ENCODE peak calls at places on chromosome 21, in eight cellular contexts. O is GM12892, W is transverse colon, R is SK-N-MC, J is endothelial cell of umbilical vein, Z is breast epithelium, B is suprapubic skin, C is HL-60. Y is an unnamed sample.

GRCh38 chr21:41247561-41247968 is 69.0 kb upstream of the FAM3B start:
- DNase-seq in O (no peak), W (peak), R (no peak), J (peak), Z (no peak), B (no peak), C (no peak), Y (no peak)

GRCh38 chr21:36747114-36747814 is 48.3 kb downstream of the SIM2 start:
- DNase-seq in O (no peak), W (no peak), R (no peak), J (no peak), Z (no peak), B (no peak), C (no peak), Y (no peak)

GRCh38 chr21:36964832-36965719 is 1.4 kb downstream of the HLCS start:
- DNase-seq in O (no peak), W (no peak), R (no peak), J (no peak), Z (no peak), B (no peak), C (no peak), Y (no peak)

GRCh38 chr21:28142692-28143091 is 850.0 kb downstream of the LTN1 start:
- DNase-seq in O (no peak), W (no peak), R (no peak), J (peak), Z (no peak), B (no peak), C (peak), Y (no peak)

GRCh38 chr21:15053531-15053930 is 11.3 kb downstream of the NRIP1 start:
- DNase-seq in O (no peak), W (no peak), R (no peak), J (no peak), Z (no peak), B (no peak), C (no peak), Y (no peak)

GRCh38 chr21:42626171-42626570 is 27.2 kb upstream of the PDE9A start:
- DNase-seq in O (no peak), W (no peak), R (no peak), J (no peak), Z (no peak), B (peak), C (no peak), Y (no peak)

GRCh38 chr21:42096593-42096992 is 25.5 kb downstream of the UMODL1 start:
- DNase-seq in O (no peak), W (no peak), R (no peak), J (no peak), Z (no peak), B (no peak), C (no peak), Y (no peak)

GRCh38 chr21:34885125-34885524 is 164.0 kb downstream of the RUNX1 start:
- DNase-seq in O (no peak), W (no peak), R (no peak), J (peak), Z (no peak), B (no peak), C (no peak), Y (no peak)

GRCh38 chr21:35159881-35160280 is 110.8 kb upstream of the RUNX1 start:
- DNase-seq in O (no peak), W (no peak), R (no peak), J (no peak), Z (no peak), B (no peak), C (no peak), Y (no peak)

GRCh38 chr21:42164064-42164789 is 54.7 kb upstream of the ABCG1 start:
- DNase-seq in O (peak), W (peak), R (no peak), J (peak), Z (peak), B (no peak), C (no peak), Y (no peak)

GRCh38 chr21:14977814-14978213 is 87.0 kb downstream of the NRIP1 start:
- DNase-seq in O (no peak), W (no peak), R (no peak), J (no peak), Z (no peak), B (no peak), C (no peak), Y (no peak)

GRCh38 chr21:42684109-42684916 is 30.9 kb downstream of the PDE9A start:
- DNase-seq in O (no peak), W (no peak), R (no peak), J (no peak), Z (no peak), B (no peak), C (no peak), Y (no peak)

GRCh38 chr21:41439245-41439644 is 13.2 kb downstream of the MX1 start:
- DNase-seq in O (no peak), W (no peak), R (no peak), J (no peak), Z (no peak), B (no peak), C (no peak), Y (no peak)

GRCh38 chr21:27423073-27423472 is 456.2 kb upstream of the ADAMTS5 start:
- DNase-seq in O (no peak), W (peak), R (no peak), J (no peak), Z (no peak), B (peak), C (no peak), Y (no peak)

GRCh38 chr21:35324372-35325220 is 275.5 kb upstream of the RUNX1 start:
- DNase-seq in O (no peak), W (peak), R (no peak), J (no peak), Z (no peak), B (no peak), C (no peak), Y (no peak)

GRCh38 chr21:41711416-41712023 is 55.3 kb downstream of the RIPK4 start:
- DNase-seq in O (no peak), W (peak), R (no peak), J (no peak), Z (no peak), B (no peak), C (no peak), Y (no peak)

GRCh38 chr21:29175408-29176147 is 45.1 kb downstream of the MAP3K7CL start:
- DNase-seq in O (no peak), W (no peak), R (no peak), J (peak), Z (no peak), B (no peak), C (no peak), Y (no peak)

GRCh38 chr21:28333455-28334108 is 659.1 kb downstream of the LTN1 start:
- DNase-seq in O (no peak), W (no peak), R (no peak), J (no peak), Z (no peak), B (no peak), C (no peak), Y (no peak)

GRCh38 chr21:36379236-36379635 is 6.0 kb upstream of the CHAF1B start:
- DNase-seq in O (no peak), W (no peak), R (no peak), J (no peak), Z (no peak), B (no peak), C (no peak), Y (no peak)

GRCh38 chr21:39003982-39004775 is 179.1 kb downstream of the PSMG1 start:
- DNase-seq in O (no peak), W (no peak), R (no peak), J (peak), Z (no peak), B (no peak), C (no peak), Y (no peak)

GRCh38 chr21:34358866-34359265 is 4.9 kb upstream of the KCNE2 start:
- DNase-seq in O (no peak), W (no peak), R (no peak), J (no peak), Z (no peak), B (no peak), C (no peak), Y (no peak)

GRCh38 chr21:46498335-46499050 is 39.8 kb downstream of the DIP2A start:
- DNase-seq in O (no peak), W (no peak), R (no peak), J (no peak), Z (no peak), B (no peak), C (no peak), Y (no peak)

GRCh38 chr21:36087362-36088138 is 17.7 kb downstream of the CBR1 start:
- DNase-seq in O (no peak), W (no peak), R (no peak), J (no peak), Z (no peak), B (no peak), C (no peak), Y (no peak)

GRCh38 chr21:42575111-42575510 is 61.5 kb downstream of the SLC37A1 start:
- DNase-seq in O (no peak), W (peak), R (no peak), J (no peak), Z (peak), B (peak), C (no peak), Y (no peak)

GRCh38 chr21:29208666-29209059 is 78.2 kb downstream of the MAP3K7CL start:
- DNase-seq in O (no peak), W (no peak), R (peak), J (peak), Z (no peak), B (no peak), C (no peak), Y (no peak)

GRCh38 chr21:34523019-34523418 is 11.0 kb upstream of the KCNE1 start:
- DNase-seq in O (no peak), W (peak), R (no peak), J (no peak), Z (no peak), B (no peak), C (no peak), Y (no peak)

GRCh38 chr21:17435565-17436543 is 77.0 kb upstream of the CXADR start:
- DNase-seq in O (no peak), W (no peak), R (no peak), J (peak), Z (no peak), B (no peak), C (no peak), Y (no peak)

GRCh38 chr21:37226356-37226920 is 40.7 kb downstream of the VPS26C start:
- DNase-seq in O (no peak), W (no peak), R (no peak), J (no peak), Z (no peak), B (no peak), C (no peak), Y (no peak)

GRCh38 chr21:42833439-42833815 is 45.9 kb downstream of the WDR4 start:
- DNase-seq in O (no peak), W (peak), R (no peak), J (no peak), Z (peak), B (no peak), C (no peak), Y (peak)

GRCh38 chr21:25571726-25572121 is 35.6 kb downstream of the MRPL39 start:
- DNase-seq in O (no peak), W (no peak), R (no peak), J (no peak), Z (no peak), B (no peak), C (no peak), Y (no peak)

GRCh38 chr21:15754640-15755039 is 24.9 kb downstream of the USP25 start:
- DNase-seq in O (no peak), W (no peak), R (no peak), J (peak), Z (no peak), B (no peak), C (no peak), Y (no peak)

GRCh38 chr21:27423906-27424595 is 457.2 kb upstream of the ADAMTS5 start:
- DNase-seq in O (no peak), W (no peak), R (no peak), J (no peak), Z (no peak), B (no peak), C (no peak), Y (no peak)

GRCh38 chr21:26881504-26882228 is 36.5 kb upstream of the ADAMTS1 start:
- DNase-seq in O (no peak), W (no peak), R (no peak), J (peak), Z (no peak), B (no peak), C (no peak), Y (no peak)

GRCh38 chr21:19767546-19767945 is 1230.7 kb upstream of the NCAM2 start:
- DNase-seq in O (no peak), W (no peak), R (no peak), J (peak), Z (no peak), B (no peak), C (no peak), Y (no peak)

GRCh38 chr21:42153046-42153685 is 65.8 kb upstream of the ABCG1 start:
- DNase-seq in O (no peak), W (no peak), R (no peak), J (no peak), Z (peak), B (peak), C (no peak), Y (no peak)

GRCh38 chr21:42187976-42188653 is 30.8 kb upstream of the ABCG1 start:
- DNase-seq in O (peak), W (peak), R (peak), J (no peak), Z (no peak), B (no peak), C (no peak), Y (peak)

GRCh38 chr21:14737922-14738321 is 191.8 kb upstream of the SAMSN1 start:
- DNase-seq in O (no peak), W (peak), R (peak), J (peak), Z (no peak), B (no peak), C (peak), Y (no peak)

DNA sequence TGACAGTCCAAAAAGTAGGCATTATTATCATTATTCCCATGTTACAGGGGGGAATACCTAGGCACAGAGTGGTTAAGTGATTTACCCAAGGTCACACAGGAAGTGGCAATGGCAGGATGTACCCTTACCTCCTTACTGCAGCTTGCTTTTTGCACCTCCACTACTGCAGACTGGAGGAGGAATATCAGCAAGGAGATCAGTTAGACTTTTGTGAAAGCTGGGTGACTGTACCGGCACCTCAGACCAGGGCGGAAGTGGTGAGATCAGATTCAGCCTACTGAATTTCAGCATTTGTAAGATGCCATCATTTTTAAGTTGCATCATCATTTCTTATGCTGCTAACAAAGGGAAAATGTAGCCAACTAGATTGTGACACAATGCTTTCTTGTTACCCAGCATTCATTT is 4.5 kb downstream of the ADARB1 start:
- DNase-seq in O (no peak), W (peak), R (no peak), J (no peak), Z (no peak), B (no peak), C (peak), Y (no peak)
- TF ChIP-seq POLR2AphosphoS5 in O (no peak), W (no peak), R (no peak), J (no peak), Z (no peak), B (peak), C (peak), Y (no peak)

DNA sequence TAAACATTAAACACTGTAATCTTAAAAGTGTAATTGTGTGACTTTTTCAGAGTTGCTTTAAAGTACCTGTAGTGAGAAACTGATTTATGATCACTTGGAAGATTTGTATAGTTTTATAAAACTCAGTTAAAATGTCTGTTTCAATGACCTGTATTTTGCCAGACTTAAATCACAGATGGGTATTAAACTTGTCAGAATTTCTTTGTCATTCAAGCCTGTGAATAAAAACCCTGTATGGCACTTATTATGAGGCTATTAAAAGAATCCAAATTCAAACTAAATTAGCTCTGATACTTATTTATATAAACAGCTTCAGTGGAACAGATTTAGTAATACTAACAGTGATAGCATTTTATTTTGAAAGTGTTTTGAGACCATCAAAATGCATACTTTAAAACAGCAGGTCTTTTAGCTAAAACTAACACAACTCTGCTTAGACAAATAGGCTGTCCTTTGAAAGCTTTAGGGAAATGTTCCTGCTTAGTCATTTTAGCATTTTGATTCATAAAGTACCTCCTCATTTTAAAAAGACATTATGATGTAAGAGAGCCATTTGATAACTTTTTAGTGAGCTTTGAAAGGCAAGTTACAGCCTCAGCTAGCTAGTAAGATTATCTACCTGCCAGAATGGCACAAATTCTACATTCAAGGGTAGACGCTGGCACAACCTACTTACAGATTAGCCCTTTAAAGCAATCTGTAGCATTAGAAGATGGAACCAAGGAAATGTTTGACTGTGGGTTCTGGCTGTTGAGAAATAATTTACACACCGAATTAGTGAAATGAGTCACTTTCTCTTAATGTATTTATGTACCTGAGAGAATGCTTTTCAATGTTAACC is 9.4 kb downstream of the SOD1 start:
- DNase-seq in O (no peak), W (no peak), R (no peak), J (no peak), Z (no peak), B (no peak), C (no peak), Y (no peak)
- TF ChIP-seq POLR2AphosphoS5 in O (no peak), W (no peak), R (no peak), J (no peak), Z (no peak), B (no peak), C (no peak), Y (peak)

DNA sequence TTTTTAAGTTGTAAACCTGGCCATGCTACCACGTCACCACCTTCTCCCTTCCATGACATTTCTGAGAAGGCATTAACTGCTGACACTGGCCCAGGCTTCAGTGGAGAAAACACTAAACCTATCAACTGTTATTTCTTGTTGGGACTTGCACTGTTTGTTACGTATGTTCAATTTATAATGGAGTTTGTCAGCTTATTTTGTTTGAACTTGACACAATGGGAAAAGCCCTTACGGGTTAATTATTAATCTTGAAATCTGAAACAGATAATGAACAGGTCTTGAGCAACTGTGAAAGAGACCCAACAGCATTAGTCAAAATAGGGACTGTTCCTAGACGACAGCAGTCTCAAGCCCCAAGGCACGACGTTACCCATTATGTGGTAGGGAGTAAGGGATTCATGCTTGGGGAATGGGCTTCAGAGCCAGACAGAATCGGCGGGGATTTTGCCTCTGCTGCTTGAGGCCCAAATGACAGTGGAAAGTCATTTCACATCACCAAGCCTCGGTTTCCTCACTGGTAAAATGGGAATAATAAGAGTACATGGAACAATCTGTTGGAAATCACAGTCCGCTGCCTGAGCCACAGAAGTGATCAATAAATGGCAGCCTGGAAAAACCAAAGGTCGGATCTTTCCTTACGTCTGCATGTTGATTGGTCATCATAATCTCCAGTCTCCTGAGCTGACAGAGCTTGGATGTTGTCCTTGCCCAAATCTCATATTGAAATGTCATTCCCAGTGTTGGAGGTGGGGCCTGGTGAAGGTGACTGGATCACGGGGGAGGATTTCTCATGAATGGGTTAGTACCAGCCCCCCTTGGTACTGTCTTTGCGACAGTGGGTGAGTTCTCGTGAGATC is 44.5 kb downstream of the TIAM1 start:
- DNase-seq in O (no peak), W (no peak), R (no peak), J (no peak), Z (no peak), B (no peak), C (no peak), Y (peak)
- TF ChIP-seq POLR2AphosphoS5 in O (no peak), W (no peak), R (no peak), J (no peak), Z (no peak), B (no peak), C (no peak), Y (no peak)

DNA sequence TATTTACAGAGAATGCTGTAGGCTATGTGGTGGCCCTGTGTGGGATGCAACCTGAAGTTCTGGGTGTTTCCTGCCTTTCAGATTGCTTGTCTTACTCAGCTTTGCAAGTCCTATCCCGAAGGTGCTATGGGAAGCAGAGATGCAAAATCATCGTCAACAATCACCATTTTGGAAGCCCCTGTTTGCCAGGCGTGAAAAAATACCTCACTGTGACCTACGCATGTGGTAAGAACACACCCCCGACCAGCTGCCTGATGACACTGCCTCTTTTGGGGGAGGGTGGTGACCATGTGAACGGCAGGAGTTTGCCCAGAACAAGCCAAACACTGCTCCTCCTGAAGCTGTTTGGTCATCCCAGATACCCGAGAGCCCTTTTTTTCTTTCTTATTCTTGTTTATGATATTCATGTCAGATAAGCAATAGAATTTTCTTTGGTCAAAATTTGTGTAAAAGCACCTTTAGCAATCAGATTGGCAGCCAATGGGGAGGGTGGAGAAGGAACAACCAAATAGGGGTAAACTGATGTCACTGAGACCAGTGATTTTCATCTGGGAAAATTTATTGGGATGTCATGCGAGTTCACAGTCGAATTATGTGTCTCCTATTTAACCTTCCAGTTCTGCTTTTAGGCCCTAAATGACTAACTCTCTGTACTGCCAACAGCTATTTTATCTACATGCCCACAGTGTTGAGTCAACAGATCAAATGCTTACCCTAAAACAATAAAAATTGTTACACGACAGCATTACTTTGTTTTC is 82.6 kb downstream of the EVA1C start:
- DNase-seq in O (no peak), W (no peak), R (no peak), J (peak), Z (no peak), B (no peak), C (no peak), Y (no peak)
- TF ChIP-seq POLR2AphosphoS5 in O (no peak), W (no peak), R (no peak), J (peak), Z (no peak), B (no peak), C (no peak), Y (no peak)

GRCh38 chr21:44337941-44338895 is 972 bp downstream of the CFAP410 start:
- DNase-seq in O (no peak), W (peak), R (no peak), J (peak), Z (no peak), B (peak), C (no peak), Y (no peak)
- TF ChIP-seq POLR2AphosphoS5 in O (no peak), W (no peak), R (no peak), J (no peak), Z (peak), B (no peak), C (no peak), Y (no peak)

GRCh38 chr21:45074818-45075605 is 632 bp downstream of the ADARB1 start:
- DNase-seq in O (no peak), W (no peak), R (no peak), J (peak), Z (peak), B (no peak), C (no peak), Y (no peak)
- TF ChIP-seq POLR2AphosphoS5 in O (no peak), W (no peak), R (no peak), J (no peak), Z (no peak), B (no peak), C (no peak), Y (no peak)

Y was measured in GM12878.